ENCODE peak calls at places on chromosomes 13 and 19, in nine cellular contexts. W is colonic mucosa; D is lower lobe of right lung; B is WTC11; H is right atrium auricular region; U is heart left ventricle; I is CD8-positive, alpha-beta T cell; X is MCF 10A; S is lower leg skin. M is an unnamed sample.

GRCh38 chr13:46345866-46346265 is 41.2 kb downstream of the RUBCNL start:
- DNase-seq in W (no peak), D (no peak), B (no peak), H (peak), U (no peak), I (no peak), X (no peak), S (no peak), M (no peak)

GRCh38 chr19:10699650-10700335 is 1.4 kb upstream of the QTRT1 start:
- DNase-seq in W (peak), D (peak), B (peak), H (no peak), U (no peak), I (peak), X (peak), S (no peak), M (peak)

GRCh38 chr19:5141926-5142724 is 173.2 kb downstream of the KDM4B start:
- DNase-seq in W (no peak), D (no peak), B (no peak), H (no peak), U (peak), I (no peak), X (no peak), S (no peak), M (no peak)

GRCh38 chr13:49370390-49370789 is 73.5 kb downstream of the CAB39L start:
- DNase-seq in W (no peak), D (no peak), B (no peak), H (no peak), U (no peak), I (no peak), X (no peak), S (no peak), M (no peak)

GRCh38 chr13:26045123-26045522 is 6.7 kb downstream of the SHISA2 start:
- DNase-seq in W (no peak), D (no peak), B (no peak), H (no peak), U (no peak), I (no peak), X (no peak), S (no peak), M (no peak)

GRCh38 chr13:37681295-37682032 is 82.9 kb upstream of the POSTN start:
- DNase-seq in W (no peak), D (no peak), B (no peak), H (no peak), U (no peak), I (no peak), X (peak), S (no peak), M (no peak)

GRCh38 chr13:109140777-109141354 is 511.5 kb downstream of the MYO16 start:
- DNase-seq in W (no peak), D (no peak), B (peak), H (no peak), U (no peak), I (no peak), X (no peak), S (no peak), M (no peak)

GRCh38 chr13:112325941-112326645 is 50.1 kb upstream of the SPACA7 start:
- DNase-seq in W (no peak), D (no peak), B (no peak), H (no peak), U (peak), I (no peak), X (no peak), S (no peak), M (no peak)

GRCh38 chr13:73913043-73913740 is 221.0 kb downstream of the KLF12 start:
- DNase-seq in W (no peak), D (no peak), B (no peak), H (no peak), U (no peak), I (no peak), X (peak), S (no peak), M (no peak)

GRCh38 chr13:98890186-98890585 is 87.7 kb downstream of the DOCK9 start:
- DNase-seq in W (no peak), D (no peak), B (no peak), H (no peak), U (peak), I (no peak), X (peak), S (peak), M (no peak)

GRCh38 chr13:90835826-90836225 is 511.7 kb upstream of the MIR17HG start:
- DNase-seq in W (no peak), D (no peak), B (no peak), H (no peak), U (no peak), I (no peak), X (no peak), S (no peak), M (no peak)

GRCh38 chr19:51098366-51099069 is 9.7 kb downstream of the CTU1 start:
- DNase-seq in W (no peak), D (peak), B (no peak), H (peak), U (peak), I (no peak), X (no peak), S (no peak), M (no peak)

GRCh38 chr19:41616785-41617621 is 9.9 kb downstream of the CEACAM4 start:
- DNase-seq in W (no peak), D (no peak), B (peak), H (no peak), U (no peak), I (no peak), X (peak), S (no peak), M (no peak)

GRCh38 chr13:97474581-97474980 is 40.6 kb downstream of the RAP2A start:
- DNase-seq in W (no peak), D (no peak), B (no peak), H (no peak), U (no peak), I (no peak), X (no peak), S (no peak), M (no peak)

GRCh38 chr19:10918359-10918758 is 10.1 kb downstream of the YIPF2 start:
- DNase-seq in W (no peak), D (no peak), B (no peak), H (no peak), U (no peak), I (no peak), X (no peak), S (no peak), M (no peak)

GRCh38 chr19:45824041-45824471 is 8.9 kb upstream of the RSPH6A start:
- DNase-seq in W (peak), D (no peak), B (no peak), H (no peak), U (peak), I (no peak), X (peak), S (no peak), M (no peak)

GRCh38 chr19:2032296-2032941 is 16.9 kb upstream of the BTBD2 start:
- DNase-seq in W (peak), D (peak), B (no peak), H (peak), U (peak), I (no peak), X (peak), S (peak), M (no peak)

GRCh38 chr19:38656171-38656981 is 8.9 kb downstream of the ACTN4 start:
- DNase-seq in W (no peak), D (no peak), B (no peak), H (no peak), U (no peak), I (peak), X (peak), S (no peak), M (no peak)

GRCh38 chr13:91546865-91547264 is 148.4 kb downstream of the GPC5 start:
- DNase-seq in W (no peak), D (no peak), B (no peak), H (no peak), U (no peak), I (no peak), X (peak), S (no peak), M (no peak)

GRCh38 chr13:25095862-25096453 is at the start of gene PABPC3:
- DNase-seq in W (no peak), D (no peak), B (peak), H (no peak), U (no peak), I (no peak), X (no peak), S (no peak), M (no peak)

GRCh38 chr19:56839665-56840451 is 668 bp downstream of the PEG3 start:
- DNase-seq in W (peak), D (peak), B (no peak), H (peak), U (peak), I (no peak), X (no peak), S (peak), M (no peak)

GRCh38 chr19:17424743-17425365 is 5.0 kb downstream of the MVB12A start:
- DNase-seq in W (peak), D (no peak), B (peak), H (no peak), U (no peak), I (no peak), X (peak), S (no peak), M (no peak)

GRCh38 chr19:41218615-41219507 is at the start of gene AXL:
- DNase-seq in W (peak), D (peak), B (peak), H (peak), U (peak), I (no peak), X (peak), S (peak), M (no peak)

GRCh38 chr13:33940898-33941297 is 122.9 kb downstream of the RFC3 start:
- DNase-seq in W (no peak), D (no peak), B (peak), H (no peak), U (no peak), I (no peak), X (peak), S (peak), M (no peak)

GRCh38 chr19:3409346-3410064 is 43.1 kb downstream of the NFIC start:
- DNase-seq in W (no peak), D (peak), B (no peak), H (peak), U (peak), I (no peak), X (no peak), S (peak), M (no peak)

GRCh38 chr19:49106648-49107135 is 7.5 kb upstream of the LIN7B start:
- DNase-seq in W (peak), D (peak), B (peak), H (no peak), U (no peak), I (peak), X (peak), S (no peak), M (peak)

GRCh38 chr13:60351816-60352215 is 45.2 kb upstream of the TDRD3 start:
- DNase-seq in W (no peak), D (no peak), B (no peak), H (no peak), U (no peak), I (no peak), X (no peak), S (no peak), M (no peak)

GRCh38 chr19:52896431-52897148 is 845 bp downstream of the ZNF320 start:
- DNase-seq in W (peak), D (peak), B (peak), H (no peak), U (peak), I (no peak), X (peak), S (peak), M (no peak)

GRCh38 chr13:104522235-104523072 is 1456.2 kb upstream of the SLC10A2 start:
- DNase-seq in W (no peak), D (no peak), B (no peak), H (no peak), U (peak), I (no peak), X (no peak), S (no peak), M (no peak)

GRCh38 chr13:99900960-99901359 is 70.6 kb downstream of the ZIC5 start:
- DNase-seq in W (no peak), D (no peak), B (no peak), H (no peak), U (no peak), I (no peak), X (no peak), S (no peak), M (no peak)

GRCh38 chr19:50061650-50062049 is 35.8 kb downstream of the ZNF473 start:
- DNase-seq in W (no peak), D (no peak), B (no peak), H (no peak), U (no peak), I (no peak), X (no peak), S (no peak), M (no peak)

GRCh38 chr19:45717983-45718650 is 12.6 kb downstream of the FBXO46 start:
- DNase-seq in W (no peak), D (no peak), B (no peak), H (no peak), U (no peak), I (no peak), X (no peak), S (no peak), M (no peak)

GRCh38 chr19:45385392-45386221 is 15.2 kb upstream of the ERCC2 start:
- DNase-seq in W (no peak), D (no peak), B (peak), H (no peak), U (no peak), I (no peak), X (no peak), S (no peak), M (no peak)

GRCh38 chr19:54817670-54818536 is 1.6 kb downstream of the KIR3DL1 start:
- DNase-seq in W (no peak), D (no peak), B (no peak), H (no peak), U (no peak), I (no peak), X (no peak), S (no peak), M (no peak)

GRCh38 chr13:112601351-112601750 is 13.4 kb upstream of the TUBGCP3 start:
- DNase-seq in W (no peak), D (no peak), B (no peak), H (peak), U (no peak), I (no peak), X (no peak), S (no peak), M (no peak)

GRCh38 chr13:112769615-112770014 is 79.8 kb downstream of the ATP11A start:
- DNase-seq in W (no peak), D (no peak), B (no peak), H (no peak), U (no peak), I (no peak), X (no peak), S (no peak), M (no peak)

GRCh38 chr19:47036233-47036651 is 12.2 kb downstream of the TMEM160 start:
- DNase-seq in W (peak), D (peak), B (no peak), H (no peak), U (no peak), I (no peak), X (no peak), S (no peak), M (no peak)

GRCh38 chr13:51832471-51833152 is 12.4 kb downstream of the TMEM272 start:
- DNase-seq in W (no peak), D (no peak), B (no peak), H (peak), U (peak), I (peak), X (peak), S (no peak), M (no peak)

GRCh38 chr19:49860716-49861100 is 6.7 kb downstream of the PNKP start:
- DNase-seq in W (no peak), D (no peak), B (no peak), H (no peak), U (no peak), I (no peak), X (no peak), S (no peak), M (no peak)

GRCh38 chr13:48578516-48579166 is 45.8 kb upstream of the RCBTB2 start:
- DNase-seq in W (no peak), D (no peak), B (no peak), H (no peak), U (no peak), I (no peak), X (no peak), S (no peak), M (no peak)

GRCh38 chr13:23744315-23744714 is 144.9 kb downstream of the MIPEP start:
- DNase-seq in W (no peak), D (no peak), B (no peak), H (no peak), U (no peak), I (no peak), X (no peak), S (no peak), M (no peak)

GRCh38 chr13:23740002-23740401 is 149.2 kb downstream of the MIPEP start:
- DNase-seq in W (no peak), D (no peak), B (no peak), H (no peak), U (no peak), I (no peak), X (no peak), S (no peak), M (no peak)

GRCh38 chr13:23741879-23742510 is 147.2 kb downstream of the MIPEP start:
- DNase-seq in W (no peak), D (no peak), B (peak), H (no peak), U (no peak), I (no peak), X (peak), S (no peak), M (no peak)

GRCh38 chr13:23743717-23744116 is 145.5 kb downstream of the MIPEP start:
- DNase-seq in W (no peak), D (no peak), B (no peak), H (no peak), U (no peak), I (no peak), X (no peak), S (no peak), M (no peak)

GRCh38 chr13:23743269-23743668 is 145.9 kb downstream of the MIPEP start:
- DNase-seq in W (no peak), D (no peak), B (no peak), H (no peak), U (no peak), I (no peak), X (no peak), S (no peak), M (no peak)
- TF ChIP-seq CTCF in W (no peak), D (no peak), B (no peak), H (no peak), U (no peak), I (no peak), X (no peak), S (no peak), M (no peak)

DNA sequence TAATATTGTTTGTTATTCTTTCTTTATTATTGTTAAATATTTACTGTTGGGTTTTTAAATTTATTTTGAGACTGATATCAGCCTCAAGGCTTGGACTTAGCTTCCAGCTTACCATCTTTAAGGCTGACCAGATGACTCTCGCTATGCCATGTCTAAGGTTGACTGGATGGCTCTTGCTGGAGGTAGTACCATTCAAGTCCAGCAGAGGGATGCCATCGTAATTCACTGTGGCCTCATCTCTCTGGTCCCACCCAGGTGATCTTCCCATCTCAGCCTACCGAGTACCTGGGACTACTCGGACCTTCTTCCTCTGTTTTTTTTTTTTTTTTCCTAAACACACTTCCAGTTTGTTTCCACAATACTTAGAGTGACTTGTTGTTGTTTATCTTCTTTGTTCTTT is 41.7 kb upstream of the ZNF91 start:
- DNase-seq in W (no peak), D (no peak), B (peak), H (no peak), U (no peak), I (no peak), X (no peak), S (no peak), M (no peak)
- TF ChIP-seq CTCF in W (no peak), D (no peak), B (peak), H (no peak), U (peak), I (no peak), X (no peak), S (no peak), M (no peak)

DNA sequence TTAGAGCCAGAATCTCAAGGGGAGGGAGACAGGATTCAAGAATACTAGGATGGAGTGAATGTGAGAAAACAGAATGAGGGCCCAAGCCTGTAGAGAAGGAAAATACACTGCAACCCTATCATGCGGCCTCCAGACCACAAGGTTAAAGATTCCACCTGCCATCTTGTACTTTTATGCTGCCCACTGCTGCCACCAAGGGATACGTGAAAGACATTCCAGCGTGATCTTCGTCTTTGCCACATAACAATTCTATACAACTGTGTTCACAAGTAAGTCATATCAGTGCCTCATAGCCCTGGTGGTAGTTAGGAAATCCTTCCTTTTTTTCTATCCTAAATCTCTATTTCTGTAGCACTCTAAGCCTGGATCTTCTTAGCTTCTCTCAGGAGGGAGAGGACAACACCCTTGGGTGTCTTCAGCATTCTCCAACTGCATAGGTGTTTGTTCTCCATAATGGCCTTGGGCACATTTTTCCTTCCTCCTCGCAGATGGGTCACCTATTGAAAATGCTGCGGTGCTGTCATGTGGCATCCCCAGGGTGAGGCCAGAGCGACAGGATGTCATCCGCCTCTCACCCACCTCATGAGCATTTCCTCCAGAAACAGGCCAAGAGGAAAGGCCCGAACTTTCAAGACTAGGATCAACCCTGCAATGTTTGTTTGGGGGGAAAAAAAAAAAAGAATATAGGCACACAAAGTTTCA is 13.6 kb downstream of the TPT1 start:
- DNase-seq in W (no peak), D (no peak), B (no peak), H (no peak), U (no peak), I (no peak), X (no peak), S (no peak), M (no peak)
- TF ChIP-seq CTCF in W (no peak), D (no peak), B (no peak), H (no peak), U (no peak), I (no peak), X (no peak), S (no peak), M (no peak)

GRCh38 chr19:6271251-6271650 is 8.5 kb downstream of the MLLT1 start:
- DNase-seq in W (no peak), D (no peak), B (peak), H (no peak), U (no peak), I (no peak), X (no peak), S (no peak), M (no peak)

GRCh38 chr19:6270822-6271221 is 9.0 kb downstream of the MLLT1 start:
- DNase-seq in W (no peak), D (no peak), B (no peak), H (no peak), U (no peak), I (no peak), X (no peak), S (no peak), M (no peak)

GRCh38 chr19:6272411-6272791 is 7.4 kb downstream of the MLLT1 start:
- DNase-seq in W (no peak), D (no peak), B (no peak), H (no peak), U (no peak), I (no peak), X (no peak), S (no peak), M (no peak)

GRCh38 chr19:6272913-6273600 is 6.7 kb downstream of the MLLT1 start:
- DNase-seq in W (no peak), D (no peak), B (no peak), H (no peak), U (no peak), I (no peak), X (no peak), S (no peak), M (no peak)

DNA sequence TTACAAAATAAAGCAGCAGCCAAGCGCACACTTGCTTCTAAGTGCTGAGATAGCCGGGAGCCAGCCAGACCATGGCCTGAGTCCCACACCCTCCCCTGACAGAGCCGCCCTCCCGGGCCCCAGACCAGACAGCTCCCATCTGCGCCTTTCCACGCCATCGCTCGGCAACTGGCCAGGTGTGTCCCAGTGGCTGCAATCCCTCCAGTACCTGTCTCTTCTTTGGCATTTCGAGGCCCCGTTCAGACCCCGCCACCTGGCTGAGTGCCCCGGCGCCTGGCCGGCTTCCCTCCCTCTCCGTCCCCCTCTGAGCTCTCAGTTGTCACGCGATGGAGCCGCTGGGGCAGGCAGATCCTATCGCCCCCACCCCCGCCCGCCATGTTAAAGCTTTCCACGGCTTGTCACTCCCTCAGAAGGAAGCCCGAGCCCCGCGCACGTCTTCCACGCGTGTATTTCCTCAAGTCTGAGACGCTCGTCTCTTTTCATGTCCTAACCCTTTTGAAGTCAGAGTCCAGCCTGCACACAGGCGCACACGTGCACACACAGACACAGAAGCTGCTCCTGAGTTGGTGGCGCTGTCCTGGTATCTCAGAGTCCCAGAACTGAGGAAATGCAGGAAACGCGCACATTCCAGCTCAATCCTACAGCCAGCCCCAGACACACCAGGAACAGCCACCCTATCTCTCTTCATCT is 7.9 kb downstream of the MLLT1 start:
- DNase-seq in W (peak), D (peak), B (peak), H (peak), U (peak), I (no peak), X (no peak), S (peak), M (no peak)
- TF ChIP-seq CTCF in W (no peak), D (no peak), B (no peak), H (no peak), U (no peak), I (no peak), X (no peak), S (no peak), M (no peak)